ENCODE peak calls at places on chromosomes 6 and 20, in five cellular contexts. G is GM12878, U is A549, Q is HepG2, O is K562. D is an unnamed sample.

GRCh38 chr6:42960243-42961019 is at the start of gene GNMT:
- DNase-seq in G (no peak), U (peak; percentile 14), O (no peak), Q (peak; percentile 74), D (peak; percentile 92)

GRCh38 chr6:139133272-139133671 is 1.6 kb upstream of the HECA start:
- DNase-seq in G (no peak), O (peak; percentile 6), Q (peak; percentile 6), U (no peak), D (no peak)

GRCh38 chr20:42183147-42183546 is 565.0 kb upstream of the CHD6 start:
- DNase-seq in U (no peak), G (no peak), O (no peak), Q (no peak), D (no peak)

GRCh38 chr20:53559816-53560215 is 33.8 kb downstream of the ZNF217 start:
- DNase-seq in U (no peak), G (no peak), Q (no peak), O (no peak), D (no peak)

GRCh38 chr6:134658596-134658995 is 291.3 kb downstream of the ALDH8A1 start:
- DNase-seq in O (no peak), U (no peak), G (no peak), Q (no peak), D (no peak)

GRCh38 chr6:47476794-47477496 is 644 bp upstream of the CD2AP start:
- DNase-seq in U (no peak), O (peak; percentile 42), Q (peak; percentile 18), G (no peak), D (no peak)

GRCh38 chr6:109187399-109188114 is 92.2 kb downstream of the CEP57L1 start:
- DNase-seq in Q (peak; percentile 25), U (peak; percentile 43), G (no peak), O (peak; percentile 74), D (peak; percentile 82)

GRCh38 chr6:106520711-106521367 is 108.5 kb downstream of the RTN4IP1 start:
- DNase-seq in U (no peak), G (peak; percentile 95), O (peak; percentile 88), Q (no peak), D (no peak)

GRCh38 chr20:10910535-10911239 is 236.9 kb upstream of the JAG1 start:
- DNase-seq in Q (no peak), U (no peak), G (no peak), O (no peak), D (peak; percentile 10)

GRCh38 chr20:1313236-1313964 is 15.5 kb downstream of the SDCBP2 start:
- DNase-seq in U (peak; percentile 71), O (peak; percentile 71), G (no peak), Q (peak; percentile 71), D (peak; percentile 91)

GRCh38 chr6:119192200-119192599 is 113.7 kb upstream of the FAM184A start:
- DNase-seq in Q (no peak), G (no peak), U (no peak), O (no peak), D (no peak)

GRCh38 chr6:85135376-85136094 is 314.3 kb upstream of the NT5E start:
- DNase-seq in U (no peak), O (no peak), G (no peak), Q (no peak), D (no peak)

GRCh38 chr6:41818271-41819054 is 31.0 kb downstream of the TOMM6 start:
- DNase-seq in O (peak; percentile 76), G (no peak), Q (no peak), U (no peak), D (no peak)

GRCh38 chr6:33633462-33634158 is 12.5 kb downstream of the ITPR3 start:
- DNase-seq in G (no peak), Q (no peak), O (peak; percentile 76), U (peak; percentile 33), D (peak; percentile 72)

GRCh38 chr20:37457928-37458327 is 63.1 kb upstream of the NNAT start:
- DNase-seq in U (no peak), Q (no peak), O (no peak), G (no peak), D (no peak)

GRCh38 chr6:10385512-10386132 is 29.3 kb downstream of the TFAP2A start:
- DNase-seq in G (no peak), U (no peak), Q (no peak), O (no peak), D (peak; percentile 62)

GRCh38 chr20:31608256-31608980 is 3.3 kb downstream of the ID1 start:
- DNase-seq in Q (peak; percentile 100), O (peak; percentile 82), G (no peak), U (peak; percentile 98), D (peak; percentile 100)

GRCh38 chr20:50627747-50628146 is 63.6 kb downstream of the RIPOR3 start:
- DNase-seq in G (no peak), U (no peak), O (no peak), Q (no peak), D (no peak)

GRCh38 chr6:115870464-115870863 is 190.2 kb downstream of the FRK start:
- DNase-seq in U (no peak), Q (no peak), O (no peak), G (no peak), D (no peak)

GRCh38 chr20:37558779-37559178 is 31.1 kb upstream of the BLCAP start:
- DNase-seq in Q (no peak), U (no peak), O (no peak), G (no peak), D (no peak)

GRCh38 chr6:17397764-17398194 is 4.4 kb downstream of the CAP2 start:
- DNase-seq in U (peak; percentile 34), G (no peak), Q (no peak), O (no peak), D (no peak)

GRCh38 chr6:78701407-78701806 is 165.9 kb upstream of the IRAK1BP1 start:
- DNase-seq in O (no peak), G (no peak), Q (no peak), U (no peak), D (no peak)

GRCh38 chr6:137573739-137574138 is 79.5 kb upstream of the OLIG3 start:
- DNase-seq in G (no peak), Q (no peak), O (no peak), U (no peak), D (peak; percentile 25)

GRCh38 chr20:51978081-51978501 is 175.8 kb upstream of the SALL4 start:
- DNase-seq in O (no peak), U (no peak), G (no peak), Q (no peak), D (no peak)

GRCh38 chr6:132780770-132781371 is 17.6 kb downstream of the SLC18B1 start:
- DNase-seq in O (no peak), G (no peak), Q (peak; percentile 19), U (peak; percentile 22), D (peak; percentile 16)

GRCh38 chr20:33859157-33859695 is 48.1 kb downstream of the CHMP4B start:
- DNase-seq in Q (peak; percentile 37), O (no peak), U (peak; percentile 39), G (no peak), D (no peak)

GRCh38 chr6:31568537-31568961 is 3.5 kb upstream of the LTA start:
- DNase-seq in Q (no peak), O (no peak), U (no peak), G (peak; percentile 94), D (no peak)

GRCh38 chr6:26329763-26330511 is 35.1 kb upstream of the BTN3A2 start:
- DNase-seq in O (peak; percentile 88), Q (peak; percentile 68), G (no peak), U (peak; percentile 78), D (peak; percentile 68)

GRCh38 chr6:170137911-170138910 is 152.7 kb downstream of the DLL1 start:
- DNase-seq in Q (no peak), O (no peak), U (no peak), G (no peak), D (no peak)

DNA sequence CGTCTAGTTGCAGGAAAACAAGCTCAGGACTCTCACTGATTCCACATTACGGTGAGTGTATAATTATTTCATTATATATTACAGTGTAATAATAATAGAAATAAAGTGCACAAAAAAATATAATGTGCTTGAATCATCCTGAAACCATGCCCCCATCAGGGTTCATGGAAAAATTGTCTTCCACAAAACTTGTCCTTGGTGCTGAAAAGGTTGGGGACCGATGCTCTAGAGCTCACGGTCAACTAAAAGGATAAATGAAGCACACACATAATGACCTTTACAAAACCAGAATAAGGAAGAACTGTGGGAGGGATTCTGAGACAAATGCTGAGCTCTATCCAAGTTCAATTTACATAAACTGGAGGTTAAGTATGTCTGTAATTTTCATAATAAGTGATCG is 194.3 kb downstream of the COL19A1 start:
- DNase-seq in O (no peak), U (no peak), G (no peak), Q (no peak), D (no peak)
- TF ChIP-seq JUNB in O (no peak), U (no peak), G (no peak), Q (no peak), D (no peak)

GRCh38 chr6:44042261-44043035 is 84.8 kb downstream of the MRPL14 start:
- DNase-seq in G (no peak), U (no peak), Q (no peak), O (peak; percentile 58), D (no peak)

GRCh38 chr6:44043479-44044153 is 83.6 kb downstream of the MRPL14 start:
- DNase-seq in O (peak; percentile 85), U (peak; percentile 71), Q (no peak), G (no peak), D (peak; percentile 48)

GRCh38 chr6:44044154-44044539 is 83.1 kb downstream of the MRPL14 start:
- DNase-seq in G (no peak), U (peak; percentile 67), O (peak; percentile 65), Q (peak; percentile 57), D (no peak)

GRCh38 chr6:44041461-44042260 is 85.6 kb downstream of the MRPL14 start:
- DNase-seq in U (peak; percentile 83), O (peak; percentile 91), G (no peak), Q (no peak), D (peak; percentile 69)

DNA sequence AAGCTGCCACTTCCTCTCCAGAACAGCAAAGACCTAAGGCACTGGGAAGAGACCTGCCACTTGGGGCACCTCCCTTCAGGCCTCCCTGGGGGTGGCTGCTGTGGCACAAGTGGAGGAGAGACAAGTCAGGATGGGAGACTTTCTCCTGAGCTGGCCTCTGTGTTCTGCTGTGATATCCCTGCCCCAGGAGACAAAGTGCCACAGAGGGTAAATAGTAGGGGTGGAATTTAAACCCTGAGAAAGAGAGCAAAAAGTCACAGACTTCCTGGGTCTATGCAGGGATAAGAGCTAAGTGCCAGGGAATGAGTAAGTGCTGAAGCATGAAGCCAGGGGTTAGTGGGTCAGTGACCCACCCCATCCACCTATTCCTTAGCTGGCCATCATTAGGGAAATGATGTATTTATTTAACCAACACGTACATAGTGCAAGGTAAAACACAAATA is 84.2 kb downstream of the MRPL14 start:
- DNase-seq in G (no peak), U (peak; percentile 80), Q (peak; percentile 30), O (no peak), D (no peak)
- H3K4me1 ChIP-seq in G (no peaks in the 10 kb centered on the region), U (peaks cover 89% of the 10 kb centered on the region), Q (peaks cover 37% of the 10 kb centered on the region), O (peaks cover 40% of the 10 kb centered on the region), D (peaks cover 19% of the 10 kb centered on the region)

GRCh38 chr6:6884193-6884627 is 223.6 kb upstream of the RREB1 start:
- DNase-seq in U (no peak), O (no peak), Q (no peak), G (no peak), D (no peak)

GRCh38 chr6:6885521-6886088 is 222.2 kb upstream of the RREB1 start:
- DNase-seq in G (no peak), Q (no peak), O (peak; percentile 69), U (no peak), D (no peak)

GRCh38 chr6:6889601-6890000 is 218.2 kb upstream of the RREB1 start:
- DNase-seq in O (no peak), G (no peak), U (no peak), Q (no peak), D (no peak)

GRCh38 chr6:6886160-6886885 is 221.4 kb upstream of the RREB1 start:
- DNase-seq in G (no peak), O (peak; percentile 93), Q (no peak), U (no peak), D (no peak)

GRCh38 chr6:6886886-6887285 is 220.9 kb upstream of the RREB1 start:
- DNase-seq in U (no peak), G (no peak), O (no peak), Q (no peak), D (no peak)
- TF ChIP-seq JUNB in U (no peak), G (no peak), O (no peak), Q (no peak), D (no peak)

GRCh38 chr6:158043008-158043407 is 61.3 kb downstream of the SYNJ2 start:
- DNase-seq in O (no peak), Q (no peak), U (no peak), G (no peak), D (no peak)
- H3K4me1 ChIP-seq in O (peaks cover 59% of the 10 kb centered on the region), Q (peaks cover 99% of the 10 kb centered on the region), U (peaks cover 81% of the 10 kb centered on the region), G (peaks cover 19% of the 10 kb centered on the region), D (no peaks in the 10 kb centered on the region)

D was measured in GM23338.